ENCODE peak calls at places on chromosomes 11 and 22, in six cellular contexts. N is GM23338, Y is heart left ventricle, V is cardiac muscle cell, S is tibial artery, P is brain microvascular endothelial cell. E is an unnamed sample. For H3K36me3 and H3K27me3, the result is how much of the 10 kb centered on the place peaks cover.

GRCh38 chr11:91871791-91872190 is 352.8 kb upstream of the FAT3 start:
- DNase-seq in N (no peak), Y (no peak), V (no peak), S (no peak), P (no peak), E (no peak)

GRCh38 chr22:21657361-21658118 is 8.3 kb upstream of the PPIL2 start:
- DNase-seq in N (peak), Y (peak), V (peak), S (no peak), P (no peak), E (peak)

GRCh38 chr11:62150887-62151736 is 27.3 kb downstream of the INCENP start:
- DNase-seq in N (no peak), Y (no peak), V (no peak), S (no peak), P (no peak), E (no peak)

GRCh38 chr11:122556605-122557004 is 98.9 kb upstream of the UBASH3B start:
- DNase-seq in N (peak), Y (peak), V (peak), S (no peak), P (no peak), E (peak)

GRCh38 chr22:20264614-20265452 is 3.3 kb downstream of the RTN4R start:
- DNase-seq in N (no peak), Y (no peak), V (no peak), S (no peak), P (no peak), E (no peak)

GRCh38 chr11:27120211-27120610 is 79.6 kb downstream of the BBOX1 start:
- DNase-seq in N (no peak), Y (no peak), V (no peak), S (no peak), P (no peak), E (no peak)

GRCh38 chr11:665707-666281 is 28.7 kb downstream of the DRD4 start:
- DNase-seq in N (no peak), Y (no peak), V (no peak), S (peak), P (no peak), E (no peak)

GRCh38 chr11:9748361-9748970 is 84.6 kb downstream of the SWAP70 start:
- DNase-seq in N (peak), Y (peak), V (peak), S (peak), P (peak), E (peak)

GRCh38 chr11:32307921-32308320 is 127.4 kb downstream of the WT1 start:
- DNase-seq in N (no peak), Y (no peak), V (no peak), S (no peak), P (no peak), E (no peak)

GRCh38 chr22:41873391-41873790 is 40.5 kb downstream of the SREBF2 start:
- DNase-seq in N (no peak), Y (no peak), V (no peak), S (no peak), P (no peak), E (no peak)

GRCh38 chr11:67356867-67357561 is 3.7 kb upstream of the POLD4 start:
- DNase-seq in N (peak), Y (peak), V (peak), S (peak), P (no peak), E (peak)

GRCh38 chr11:28110108-28110838 is 2.1 kb downstream of the METTL15 start:
- DNase-seq in N (peak), Y (peak), V (peak), S (peak), P (peak), E (peak)

GRCh38 chr11:12376259-12376971 is 956 bp upstream of the PARVA start:
- DNase-seq in N (no peak), Y (peak), V (no peak), S (peak), P (peak), E (no peak)

GRCh38 chr11:75103380-75104026 is 6.8 kb upstream of the OR2AT4 start:
- DNase-seq in N (no peak), Y (no peak), V (no peak), S (no peak), P (peak), E (no peak)

GRCh38 chr22:18060646-18061620 is 16.9 kb upstream of the PEX26 start:
- DNase-seq in N (no peak), Y (no peak), V (no peak), S (no peak), P (peak), E (no peak)

GRCh38 chr11:125953401-125953935 is 7.6 kb downstream of the VSIG10L2 start:
- DNase-seq in N (no peak), Y (no peak), V (no peak), S (no peak), P (no peak), E (peak)

GRCh38 chr11:2700415-2701211 is 819 bp upstream of the KCNQ1OT1 start:
- DNase-seq in N (peak), Y (peak), V (peak), S (peak), P (no peak), E (peak)

GRCh38 chr11:113896156-113896879 is 8.3 kb upstream of the HTR3B start:
- DNase-seq in N (peak), Y (peak), V (peak), S (peak), P (peak), E (no peak)

GRCh38 chr22:49956914-49957825 is 3.4 kb upstream of the PIM3 start:
- DNase-seq in N (no peak), Y (peak), V (no peak), S (no peak), P (no peak), E (no peak)

GRCh38 chr11:17553249-17553546 is 6.1 kb downstream of the OTOG start:
- DNase-seq in N (no peak), Y (no peak), V (no peak), S (no peak), P (no peak), E (no peak)

GRCh38 chr11:37973926-37974325 is 1375.9 kb upstream of the RAG2 start:
- DNase-seq in N (no peak), Y (no peak), V (no peak), S (no peak), P (peak), E (no peak)

GRCh38 chr11:83292709-83293435 is 6.7 kb upstream of the CCDC90B start:
- DNase-seq in N (peak), Y (no peak), V (peak), S (no peak), P (peak), E (peak)

GRCh38 chr11:95788921-95789505 is 569 bp downstream of the FAM76B start:
- DNase-seq in N (peak), Y (no peak), V (peak), S (peak), P (peak), E (peak)

GRCh38 chr22:48976556-48977535 is 850.8 kb downstream of the BRD1 start:
- DNase-seq in N (no peak), Y (no peak), V (no peak), S (no peak), P (no peak), E (no peak)

GRCh38 chr11:110675548-110675947 is 36.7 kb downstream of the ARHGAP20 start:
- DNase-seq in N (no peak), Y (no peak), V (no peak), S (no peak), P (no peak), E (no peak)

GRCh38 chr11:76670475-76671235 is at the start of gene LRRC32:
- DNase-seq in N (peak), Y (peak), V (peak), S (peak), P (no peak), E (peak)

GRCh38 chr11:837189-837989 is 4.6 kb downstream of the CD151 start:
- DNase-seq in N (no peak), Y (no peak), V (no peak), S (no peak), P (no peak), E (no peak)

GRCh38 chr11:112778091-112778889 is 182.9 kb upstream of the NCAM1 start:
- DNase-seq in N (no peak), Y (no peak), V (peak), S (no peak), P (no peak), E (peak)

GRCh38 chr11:76577199-76577920 is 93.2 kb downstream of the LRRC32 start:
- DNase-seq in N (no peak), Y (peak), V (peak), S (no peak), P (peak), E (no peak)

GRCh38 chr11:134332189-134332631 is 422 bp downstream of the GLB1L2 start:
- DNase-seq in N (peak), Y (no peak), V (peak), S (no peak), P (no peak), E (peak)

GRCh38 chr11:3880724-3881123 is 25.3 kb downstream of the STIM1 start:
- DNase-seq in N (no peak), Y (no peak), V (no peak), S (no peak), P (peak), E (no peak)

GRCh38 chr22:49784987-49785614 is 42.6 kb downstream of the BRD1 start:
- DNase-seq in N (no peak), Y (no peak), V (no peak), S (no peak), P (no peak), E (no peak)

GRCh38 chr22:28920757-28921584 is 37.6 kb downstream of the ZNRF3 start:
- DNase-seq in N (peak), Y (no peak), V (no peak), S (no peak), P (no peak), E (no peak)

GRCh38 chr11:119478711-119479285 is 55.8 kb upstream of the THY1 start:
- DNase-seq in N (peak), Y (no peak), V (no peak), S (no peak), P (no peak), E (peak)
- H3K36me3 ChIP-seq in N (under half), Y (under half), V (under half), S (under half), P (under half), E (under half)

DNA sequence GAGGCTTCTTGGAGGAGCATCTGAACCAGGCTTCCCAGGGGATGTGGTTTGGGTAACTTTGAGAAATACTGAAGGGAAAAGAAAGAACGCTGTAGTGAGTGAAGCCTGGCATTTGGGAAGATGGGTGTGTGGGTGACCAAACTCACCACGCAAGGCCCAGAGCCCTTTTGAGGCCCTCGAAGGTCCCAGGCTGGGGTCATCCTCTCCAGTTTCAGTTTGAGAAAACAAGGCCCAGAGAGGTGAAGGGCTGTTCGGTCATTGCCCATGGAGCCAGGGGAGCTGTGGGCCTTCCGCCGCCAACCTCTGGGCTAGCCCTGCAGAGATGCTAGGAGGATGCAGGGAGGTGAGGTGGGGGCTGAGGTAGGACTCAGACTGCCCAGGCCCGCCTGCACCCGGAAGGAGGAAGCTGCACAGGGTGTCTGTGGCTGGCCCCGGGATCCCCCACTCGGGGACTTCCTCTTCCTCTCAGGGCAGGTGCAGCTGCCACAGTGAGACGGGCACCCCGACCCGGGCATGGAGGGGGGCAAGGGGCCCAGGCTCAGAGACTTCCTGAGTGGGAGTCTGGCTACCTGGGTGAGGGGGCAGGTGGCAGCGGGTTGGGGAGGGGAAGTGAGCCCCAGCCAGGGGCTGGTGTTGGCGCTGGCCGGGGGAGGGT is at the start of gene CCDC88B:
- DNase-seq in N (no peak), Y (peak), V (no peak), S (peak), P (no peak), E (no peak)
- H3K4me3 ChIP-seq in N (peak), Y (peak), V (no peak), S (peak), P (no peak), E (peak)

GRCh38 chr11:129390303-129390816 is 14.7 kb downstream of the BARX2 start:
- DNase-seq in N (no peak), Y (no peak), V (no peak), S (no peak), P (no peak), E (no peak)
- H3K27me3 ChIP-seq in N (under half), Y (under half), V (under half), S (under half), P (under half), E (under half)

GRCh38 chr22:37294747-37295146 is 12.4 kb downstream of the CYTH4 start:
- DNase-seq in N (no peak), Y (no peak), V (no peak), S (no peak), P (no peak), E (peak)
- H3K36me3 ChIP-seq in N (under half), Y (under half), V (under half), S (under half), P (under half), E (under half)

GRCh38 chr11:65489706-65490310 is 9.0 kb upstream of the MALAT1 start:
- DNase-seq in N (no peak), Y (no peak), V (no peak), S (peak), P (peak), E (no peak)

GRCh38 chr11:65488273-65489058 is 10.4 kb upstream of the MALAT1 start:
- DNase-seq in N (no peak), Y (no peak), V (no peak), S (peak), P (peak), E (no peak)

GRCh38 chr11:65487467-65488272 is 11.2 kb upstream of the MALAT1 start:
- DNase-seq in N (peak), Y (peak), V (peak), S (peak), P (peak), E (peak)

GRCh38 chr11:65491163-65491465 is 7.7 kb upstream of the MALAT1 start:
- DNase-seq in N (no peak), Y (no peak), V (no peak), S (no peak), P (peak), E (no peak)

DNA sequence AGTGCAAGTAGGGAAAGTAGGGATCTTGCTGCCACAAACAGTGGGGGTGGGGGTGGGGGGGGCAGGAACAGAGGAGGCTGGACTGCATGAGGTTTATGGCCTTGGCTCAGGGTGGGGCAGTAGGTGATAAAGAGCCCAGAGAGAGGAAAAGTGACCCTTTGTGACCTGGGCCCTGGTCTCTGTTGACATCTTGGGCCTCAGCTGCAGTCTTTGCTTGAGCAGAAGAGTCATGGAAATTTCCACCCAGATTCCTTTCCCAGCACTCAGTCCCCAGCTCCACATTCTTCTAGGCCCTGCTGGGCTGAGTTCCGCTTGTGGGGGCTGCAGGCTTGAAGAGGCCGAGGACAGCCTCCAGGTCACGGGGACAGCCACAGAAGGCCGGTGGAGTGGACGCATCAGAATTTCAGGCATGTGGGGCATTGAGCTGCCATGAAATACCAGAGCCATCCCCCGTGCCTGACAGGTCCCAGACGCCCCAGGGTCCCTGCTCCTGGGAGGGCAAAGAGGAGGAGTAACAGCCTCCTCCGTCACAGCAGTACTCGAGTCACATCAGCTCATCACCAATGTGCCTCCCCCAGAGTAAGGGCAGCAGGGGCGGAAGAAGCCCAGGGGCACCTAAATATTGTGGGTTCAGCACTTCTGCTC is 9.7 kb upstream of the MALAT1 start:
- DNase-seq in N (peak), Y (peak), V (peak), S (peak), P (peak), E (no peak)
- H3K4me3 ChIP-seq in N (peak), Y (peak), V (no peak), S (no peak), P (no peak), E (no peak)

GRCh38 chr11:70582886-70583641 is 184.7 kb downstream of the CTTN start:
- DNase-seq in N (no peak), Y (no peak), V (no peak), S (no peak), P (no peak), E (no peak)

GRCh38 chr11:70583781-70584218 is 185.5 kb downstream of the CTTN start:
- DNase-seq in N (no peak), Y (no peak), V (no peak), S (no peak), P (no peak), E (no peak)

GRCh38 chr11:70586261-70587094 is 188.1 kb downstream of the CTTN start:
- DNase-seq in N (no peak), Y (no peak), V (no peak), S (no peak), P (no peak), E (no peak)

GRCh38 chr11:70587095-70587389 is 188.7 kb downstream of the CTTN start:
- DNase-seq in N (no peak), Y (no peak), V (no peak), S (no peak), P (no peak), E (no peak)

GRCh38 chr11:70584786-70585545 is 186.6 kb downstream of the CTTN start:
- DNase-seq in N (no peak), Y (no peak), V (no peak), S (no peak), P (no peak), E (no peak)
- H3K27me3 ChIP-seq in N (under half), Y (under half), V (under half), S (under half), P (under half), E (under half)